ENCODE peak calls at places on chromosomes 6 and 20, in nine cellular contexts. O is RWPE2; K is OCI-LY7; B is left lung; R is CD8-positive, alpha-beta T cell; F is AG04449; H is pancreas; E is right lobe of liver; S is gastrocnemius medialis. Z is an unnamed sample.

GRCh38 chr6:132973556-132973993 is 159.2 kb downstream of the RPS12 start:
- DNase-seq in E (no peak), B (no peak), R (no peak), S (no peak), H (no peak), O (no peak), F (no peak), K (no peak), Z (no peak)

GRCh38 chr6:55636406-55637102 is 57.6 kb upstream of the HMGCLL1 start:
- DNase-seq in B (no peak), F (peak; percentile 17), H (no peak), R (no peak), S (no peak), E (no peak), O (no peak), K (no peak), Z (no peak)

GRCh38 chr6:89310929-89311328 is 4.2 kb downstream of the GABRR2 start:
- DNase-seq in K (no peak), S (no peak), B (no peak), F (no peak), E (no peak), H (no peak), O (no peak), R (no peak), Z (no peak)

GRCh38 chr6:139540276-139540675 is 165.8 kb upstream of the CITED2 start:
- DNase-seq in S (peak; percentile 46), K (no peak), R (peak; percentile 34), F (no peak), O (no peak), B (peak; percentile 48), H (no peak), E (no peak), Z (no peak)

GRCh38 chr6:99013145-99013544 is 65.4 kb upstream of the FBXL4 start:
- DNase-seq in R (no peak), S (no peak), B (no peak), F (peak; percentile 90), K (no peak), O (no peak), E (no peak), H (no peak), Z (no peak)

GRCh38 chr6:53322188-53323029 is 26.3 kb downstream of the ELOVL5 start:
- DNase-seq in B (no peak), H (no peak), F (no peak), R (no peak), E (no peak), S (no peak), O (no peak), K (no peak), Z (no peak)

GRCh38 chr20:62557425-62557824 is 81.6 kb upstream of the GATA5 start:
- DNase-seq in R (no peak), H (no peak), K (no peak), F (no peak), B (no peak), S (peak; percentile 86), O (no peak), E (no peak), Z (no peak)

GRCh38 chr6:17032595-17033591 is 69.0 kb upstream of the STMND1 start:
- DNase-seq in B (peak; percentile 63), K (no peak), E (no peak), O (no peak), H (peak; percentile 79), R (no peak), F (peak; percentile 75), S (peak; percentile 36), Z (no peak)

GRCh38 chr20:49320460-49320859 is 42.6 kb upstream of the ZNFX1 start:
- DNase-seq in E (no peak), O (no peak), B (no peak), S (no peak), F (no peak), K (peak; percentile 9), R (no peak), H (no peak), Z (no peak)

GRCh38 chr6:56911847-56912246 is 43.1 kb upstream of the BEND6 start:
- DNase-seq in R (no peak), F (peak; percentile 31), E (no peak), B (no peak), K (no peak), H (no peak), S (no peak), O (no peak), Z (no peak)

GRCh38 chr6:88302769-88303230 is 136.7 kb upstream of the CNR1 start:
- DNase-seq in O (no peak), B (no peak), S (no peak), K (no peak), F (no peak), H (no peak), R (no peak), E (no peak), Z (no peak)

GRCh38 chr20:12835999-12836398 is 172.8 kb upstream of the SPTLC3 start:
- DNase-seq in E (no peak), F (no peak), S (no peak), R (no peak), O (no peak), K (no peak), B (no peak), H (no peak), Z (no peak)

GRCh38 chr6:89145461-89145961 is 344 bp upstream of the PM20D2 start:
- DNase-seq in B (no peak), S (no peak), F (no peak), O (no peak), K (peak; percentile 74), E (no peak), H (no peak), R (peak; percentile 11), Z (peak; percentile 84)

GRCh38 chr6:36916159-36916558 is 30.4 kb downstream of the C6orf89 start:
- DNase-seq in B (no peak), O (no peak), H (no peak), K (no peak), R (no peak), E (no peak), S (no peak), F (no peak), Z (no peak)

DNA sequence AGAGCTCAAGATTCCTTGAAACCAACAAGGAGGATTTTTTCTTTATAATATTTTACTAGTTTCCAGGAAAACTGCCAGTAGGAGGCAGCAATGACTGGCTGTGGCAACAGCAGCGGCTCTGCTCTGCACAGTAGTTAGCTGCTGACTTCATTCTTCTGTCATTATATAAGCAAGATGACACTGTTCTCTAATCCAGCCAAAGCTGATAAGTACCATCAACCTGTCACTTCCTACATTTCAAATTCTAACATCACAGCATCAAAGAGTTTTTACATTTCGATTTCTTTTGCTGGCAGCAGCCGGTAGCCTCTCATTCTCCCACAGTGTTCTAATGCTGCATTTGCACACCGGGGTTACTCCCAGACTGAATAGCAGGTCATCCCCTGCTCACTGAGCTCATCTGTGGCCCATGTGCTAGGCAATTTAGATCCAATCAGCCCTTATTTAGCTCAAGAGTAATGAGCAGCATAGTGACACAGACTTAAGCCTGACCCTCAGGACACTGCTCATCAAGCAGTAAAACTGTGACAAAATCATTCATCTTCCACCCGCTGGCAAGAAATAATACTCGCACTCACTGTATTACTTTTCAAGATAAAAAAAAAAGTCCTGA is 67.8 kb downstream of the MMS22L start:
- DNase-seq in B (peak; percentile 32), E (no peak), F (peak; percentile 26), S (no peak), K (peak; percentile 10), H (peak; percentile 28), O (no peak), R (no peak), Z (no peak)
- TF ChIP-seq CTCF in B (no peak), E (peak; percentile 46), F (peak; percentile 56), S (no peak), K (peak; percentile 59), H (no peak), O (peak; percentile 25), R (no peak), Z (peak; percentile 5)

GRCh38 chr6:30171677-30172471 is 8.5 kb downstream of the TRIM15 start:
- DNase-seq in R (no peak), S (no peak), E (no peak), O (no peak), B (peak; percentile 47), F (no peak), H (no peak), K (peak; percentile 15), Z (no peak)
- TF ChIP-seq CTCF in R (no peak), S (no peak), E (no peak), O (no peak), B (no peak), F (no peak), H (no peak), K (no peak), Z (no peak)

DNA sequence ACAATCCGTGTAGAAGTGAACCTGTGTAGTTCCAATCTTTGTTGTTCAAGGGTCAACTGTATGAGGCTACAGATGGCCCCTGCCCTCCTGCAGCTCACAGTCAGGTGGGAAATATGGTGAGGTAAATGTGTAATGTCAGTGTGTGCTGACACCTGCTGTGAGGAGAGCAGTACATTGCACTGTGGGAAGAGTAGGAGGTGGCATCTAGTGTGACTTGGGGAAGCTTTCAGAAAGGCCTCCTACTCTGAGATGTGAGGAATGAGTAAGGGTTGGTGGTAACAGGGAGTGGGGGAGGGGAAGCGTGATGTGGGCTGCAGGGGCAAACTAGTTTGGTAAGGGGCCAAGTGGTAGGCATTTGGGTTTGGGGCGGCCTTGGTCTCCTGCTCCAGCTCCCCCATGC is 188.8 kb downstream of the FARS2 start:
- DNase-seq in H (no peak), S (no peak), B (no peak), R (no peak), E (no peak), K (no peak), O (no peak), F (no peak), Z (no peak)
- TF ChIP-seq CTCF in H (no peak), S (no peak), B (no peak), R (no peak), E (no peak), K (no peak), O (no peak), F (no peak), Z (no peak)

GRCh38 chr6:90478789-90479602 is 107.9 kb downstream of the MAP3K7 start:
- DNase-seq in K (peak; percentile 86), H (peak; percentile 79), B (peak; percentile 91), O (peak; percentile 93), R (peak; percentile 71), E (peak; percentile 80), S (peak; percentile 95), F (peak; percentile 65), Z (peak; percentile 46)

GRCh38 chr6:90478278-90478677 is 108.6 kb downstream of the MAP3K7 start:
- DNase-seq in E (no peak), H (no peak), R (no peak), O (no peak), B (no peak), S (no peak), F (no peak), K (peak; percentile 24), Z (no peak)

GRCh38 chr6:90483116-90483839 is 103.6 kb downstream of the MAP3K7 start:
- DNase-seq in F (no peak), E (no peak), O (no peak), H (no peak), S (no peak), K (no peak), B (no peak), R (no peak), Z (no peak)

GRCh38 chr6:90477366-90477765 is 109.5 kb downstream of the MAP3K7 start:
- DNase-seq in R (no peak), E (no peak), O (no peak), S (no peak), F (no peak), K (no peak), H (no peak), B (no peak), Z (no peak)

DNA sequence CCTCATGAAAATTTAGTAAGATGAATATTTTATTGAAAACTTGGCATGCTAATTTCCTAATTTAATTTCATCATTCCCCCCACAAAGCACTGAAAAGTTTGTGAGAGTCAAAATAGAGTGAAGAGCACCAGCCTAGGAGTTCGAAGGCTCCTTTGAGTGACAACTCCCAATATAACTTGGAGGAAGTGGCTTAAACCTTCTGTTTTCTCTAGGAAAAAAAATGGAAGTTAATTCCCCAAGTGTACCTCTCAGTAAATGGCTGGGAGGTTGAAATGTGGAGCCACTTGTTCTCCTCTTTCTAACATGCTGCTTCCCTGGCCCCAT is 107.3 kb downstream of the MAP3K7 start:
- DNase-seq in B (no peak), F (no peak), R (no peak), H (no peak), S (no peak), O (no peak), E (no peak), K (no peak), Z (no peak)
- TF ChIP-seq CTCF in B (no peak), F (no peak), R (no peak), H (no peak), S (no peak), O (peak; percentile 71), E (no peak), K (no peak), Z (no peak)

Z was measured in GM13977.